ENCODE peak calls at places on chromosome 10, in ten cellular contexts. Q, E, O, T, Y, X, V, N, U and J are unnamed samples.

GRCh38 chr10:132449051-132449825 is 52.2 kb downstream of the PWWP2B start:
- DNase-seq in Q (no peak), E (no peak), O (no peak), T (no peak), Y (no peak), X (no peak), V (no peak), N (no peak), U (peak), J (no peak)

GRCh38 chr10:13724484-13724883 is 137.7 kb downstream of the PRPF18 start:
- DNase-seq in Q (no peak), E (peak), O (no peak), T (no peak), Y (no peak), X (no peak), V (no peak), N (peak), U (no peak), J (peak)

GRCh38 chr10:21687197-21687993 is 153.4 kb downstream of the MLLT10 start:
- DNase-seq in Q (no peak), E (no peak), O (no peak), T (no peak), Y (no peak), X (no peak), V (no peak), N (no peak), U (peak), J (peak)

GRCh38 chr10:102404361-102405107 is 9.0 kb downstream of the NFKB2 start:
- DNase-seq in Q (no peak), E (no peak), O (no peak), T (no peak), Y (no peak), X (no peak), V (no peak), N (no peak), U (no peak), J (no peak)

GRCh38 chr10:80265740-80266512 is 23.5 kb downstream of the MAT1A start:
- DNase-seq in Q (peak), E (no peak), O (no peak), T (no peak), Y (no peak), X (no peak), V (no peak), N (no peak), U (no peak), J (no peak)

GRCh38 chr10:97974526-97975525 is 55.6 kb downstream of the CRTAC1 start:
- DNase-seq in Q (peak), E (peak), O (no peak), T (no peak), Y (no peak), X (no peak), V (no peak), N (peak), U (no peak), J (no peak)

GRCh38 chr10:130804778-130805634 is 506.5 kb downstream of the TCERG1L start:
- DNase-seq in Q (no peak), E (no peak), O (peak), T (no peak), Y (no peak), X (no peak), V (no peak), N (no peak), U (no peak), J (no peak)

GRCh38 chr10:71845410-71846406 is 5.3 kb downstream of the PSAP start:
- DNase-seq in Q (no peak), E (no peak), O (no peak), T (no peak), Y (no peak), X (no peak), V (no peak), N (no peak), U (no peak), J (peak)

GRCh38 chr10:69464801-69465401 is 13.6 kb downstream of the TSPAN15 start:
- DNase-seq in Q (no peak), E (peak), O (no peak), T (no peak), Y (no peak), X (no peak), V (no peak), N (peak), U (no peak), J (no peak)

GRCh38 chr10:93616844-93617360 is 4.6 kb downstream of the PDE6C start:
- DNase-seq in Q (no peak), E (no peak), O (no peak), T (no peak), Y (no peak), X (no peak), V (no peak), N (no peak), U (no peak), J (no peak)

GRCh38 chr10:75709830-75710229 is 278.4 kb downstream of the LRMDA start:
- DNase-seq in Q (no peak), E (no peak), O (no peak), T (no peak), Y (no peak), X (no peak), V (no peak), N (no peak), U (no peak), J (no peak)

GRCh38 chr10:71598673-71599072 is 120.9 kb downstream of the C10orf105 start:
- DNase-seq in Q (no peak), E (peak), O (no peak), T (no peak), Y (no peak), X (no peak), V (no peak), N (peak), U (no peak), J (no peak)

GRCh38 chr10:78588194-78588811 is 480.5 kb upstream of the ZMIZ1 start:
- DNase-seq in Q (no peak), E (no peak), O (no peak), T (no peak), Y (no peak), X (no peak), V (no peak), N (no peak), U (peak), J (peak)

GRCh38 chr10:111996103-111996502 is 187.5 kb downstream of the GPAM start:
- DNase-seq in Q (no peak), E (no peak), O (no peak), T (no peak), Y (no peak), X (no peak), V (no peak), N (no peak), U (no peak), J (no peak)

GRCh38 chr10:16788125-16788524 is 29.1 kb downstream of the RSU1 start:
- DNase-seq in Q (no peak), E (no peak), O (no peak), T (no peak), Y (no peak), X (no peak), V (no peak), N (no peak), U (no peak), J (no peak)

GRCh38 chr10:111531690-111532089 is 454.9 kb downstream of the ADRA2A start:
- DNase-seq in Q (no peak), E (no peak), O (no peak), T (no peak), Y (no peak), X (no peak), V (no peak), N (no peak), U (no peak), J (no peak)

GRCh38 chr10:12707461-12708185 is 293.9 kb downstream of the CCDC3 start:
- DNase-seq in Q (peak), E (no peak), O (no peak), T (peak), Y (no peak), X (peak), V (no peak), N (no peak), U (peak), J (peak)

GRCh38 chr10:62016477-62017140 is 115.1 kb downstream of the ARID5B start:
- DNase-seq in Q (no peak), E (no peak), O (no peak), T (no peak), Y (no peak), X (no peak), V (no peak), N (no peak), U (no peak), J (peak)

GRCh38 chr10:48594799-48595198 is 10.1 kb downstream of the ARHGAP22 start:
- DNase-seq in Q (peak), E (no peak), O (no peak), T (no peak), Y (no peak), X (no peak), V (no peak), N (no peak), U (no peak), J (no peak)

GRCh38 chr10:31977440-31978157 is 49.0 kb upstream of the ARHGAP12 start:
- DNase-seq in Q (no peak), E (peak), O (no peak), T (no peak), Y (no peak), X (no peak), V (no peak), N (no peak), U (no peak), J (peak)

GRCh38 chr10:32957341-32958084 is 517 bp downstream of the ITGB1 start:
- DNase-seq in Q (peak), E (peak), O (peak), T (peak), Y (no peak), X (no peak), V (peak), N (peak), U (no peak), J (no peak)

GRCh38 chr10:85643839-85644525 is 722.6 kb downstream of the GRID1 start:
- DNase-seq in Q (no peak), E (no peak), O (no peak), T (no peak), Y (no peak), X (no peak), V (no peak), N (no peak), U (peak), J (no peak)

GRCh38 chr10:107336061-107336460 is 171.6 kb upstream of the SORCS1 start:
- DNase-seq in Q (no peak), E (no peak), O (no peak), T (no peak), Y (no peak), X (no peak), V (no peak), N (no peak), U (no peak), J (no peak)

GRCh38 chr10:14712991-14713422 is 61.7 kb downstream of the FAM107B start:
- DNase-seq in Q (no peak), E (no peak), O (no peak), T (no peak), Y (no peak), X (no peak), V (no peak), N (no peak), U (no peak), J (peak)

GRCh38 chr10:10508241-10508640 is 509.4 kb upstream of the CELF2 start:
- DNase-seq in Q (peak), E (no peak), O (no peak), T (no peak), Y (no peak), X (no peak), V (no peak), N (no peak), U (no peak), J (no peak)

GRCh38 chr10:69051303-69051702 is 36.6 kb upstream of the SRGN start:
- DNase-seq in Q (no peak), E (peak), O (no peak), T (no peak), Y (no peak), X (no peak), V (no peak), N (no peak), U (no peak), J (peak)

GRCh38 chr10:24906372-24906771 is 46.0 kb downstream of the PRTFDC1 start:
- DNase-seq in Q (no peak), E (no peak), O (no peak), T (no peak), Y (no peak), X (no peak), V (no peak), N (no peak), U (no peak), J (no peak)

GRCh38 chr10:60466267-60467201 is 76.9 kb upstream of the ANK3 start:
- DNase-seq in Q (no peak), E (no peak), O (no peak), T (no peak), Y (no peak), X (no peak), V (no peak), N (no peak), U (peak), J (peak)

GRCh38 chr10:112383325-112383724 is 9.4 kb downstream of the ACSL5 start:
- DNase-seq in Q (no peak), E (no peak), O (no peak), T (peak), Y (no peak), X (no peak), V (no peak), N (no peak), U (peak), J (peak)

GRCh38 chr10:85946713-85947326 is 419.8 kb downstream of the GRID1 start:
- DNase-seq in Q (no peak), E (no peak), O (no peak), T (no peak), Y (no peak), X (no peak), V (no peak), N (no peak), U (no peak), J (no peak)

GRCh38 chr10:71392791-71393781 is 3.6 kb upstream of the CDH23 start:
- DNase-seq in Q (no peak), E (no peak), O (no peak), T (no peak), Y (no peak), X (no peak), V (no peak), N (no peak), U (no peak), J (no peak)